ENCODE peak calls at places on chromosomes 12 and 14, in five cellular contexts. One of them, this sample, is unnamed.

GRCh38 chr12:104360988-104361707 is 57.6 kb downstream of the EID3 start:
- DNase-seq in activated CD4-positive, alpha-beta memory T cell treated with anti-CD3 and anti-CD28 coated beads, Interleukin-2, amount 10 ng/mL, durations not matched to agents 7 days and 5 days: no peak
- DNase-seq in A673: no peak
- DNase-seq in AG10803: no peak
- DNase-seq in iPS-NIHi11: peak; percentile 42
- DNase-seq in this sample: no peak

GRCh38 chr14:93729993-93730392 is 58.3 kb downstream of the PRIMA1 start:
- DNase-seq in A673: no peak
- DNase-seq in iPS-NIHi11: no peak
- DNase-seq in activated CD4-positive, alpha-beta memory T cell treated with anti-CD3 and anti-CD28 coated beads, Interleukin-2, amount 10 ng/mL, durations not matched to agents 7 days and 5 days: no peak
- DNase-seq in AG10803: no peak
- DNase-seq in this sample: no peak

GRCh38 chr12:96220902-96221301 is 26.7 kb downstream of the ELK3 start:
- DNase-seq in A673: no peak
- DNase-seq in iPS-NIHi11: no peak
- DNase-seq in AG10803: peak; percentile 65
- DNase-seq in activated CD4-positive, alpha-beta memory T cell treated with anti-CD3 and anti-CD28 coated beads, Interleukin-2, amount 10 ng/mL, durations not matched to agents 7 days and 5 days: no peak
- DNase-seq in this sample: no peak

GRCh38 chr12:113208041-113208934 is 13.0 kb upstream of the TPCN1 start:
- DNase-seq in AG10803: peak; percentile 63
- DNase-seq in A673: no peak
- DNase-seq in iPS-NIHi11: no peak
- DNase-seq in activated CD4-positive, alpha-beta memory T cell treated with anti-CD3 and anti-CD28 coated beads, Interleukin-2, amount 10 ng/mL, durations not matched to agents 7 days and 5 days: peak; percentile 84
- DNase-seq in this sample: peak; percentile 71

GRCh38 chr14:23376477-23377200 is at the start of gene CMTM5:
- DNase-seq in activated CD4-positive, alpha-beta memory T cell treated with anti-CD3 and anti-CD28 coated beads, Interleukin-2, amount 10 ng/mL, durations not matched to agents 7 days and 5 days: no peak
- DNase-seq in iPS-NIHi11: peak; percentile 65
- DNase-seq in A673: peak; percentile 64
- DNase-seq in AG10803: no peak
- DNase-seq in this sample: no peak

GRCh38 chr12:10220398-10221077 is 7.9 kb downstream of the GABARAPL1 start:
- DNase-seq in AG10803: peak; percentile 73
- DNase-seq in activated CD4-positive, alpha-beta memory T cell treated with anti-CD3 and anti-CD28 coated beads, Interleukin-2, amount 10 ng/mL, durations not matched to agents 7 days and 5 days: no peak
- DNase-seq in iPS-NIHi11: no peak
- DNase-seq in A673: no peak
- DNase-seq in this sample: no peak

GRCh38 chr14:81246561-81247270 is 26.0 kb upstream of the GTF2A1 start:
- DNase-seq in A673: no peak
- DNase-seq in AG10803: peak; percentile 73
- DNase-seq in iPS-NIHi11: no peak
- DNase-seq in activated CD4-positive, alpha-beta memory T cell treated with anti-CD3 and anti-CD28 coated beads, Interleukin-2, amount 10 ng/mL, durations not matched to agents 7 days and 5 days: no peak
- DNase-seq in this sample: no peak

GRCh38 chr14:88983755-88984154 is 159.3 kb downstream of the TTC8 start:
- DNase-seq in A673: no peak
- DNase-seq in iPS-NIHi11: no peak
- DNase-seq in activated CD4-positive, alpha-beta memory T cell treated with anti-CD3 and anti-CD28 coated beads, Interleukin-2, amount 10 ng/mL, durations not matched to agents 7 days and 5 days: no peak
- DNase-seq in AG10803: peak; percentile 90
- DNase-seq in this sample: no peak

GRCh38 chr12:49910331-49911212 is 6.9 kb upstream of the FAIM2 start:
- DNase-seq in AG10803: no peak
- DNase-seq in iPS-NIHi11: no peak
- DNase-seq in A673: no peak
- DNase-seq in activated CD4-positive, alpha-beta memory T cell treated with anti-CD3 and anti-CD28 coated beads, Interleukin-2, amount 10 ng/mL, durations not matched to agents 7 days and 5 days: no peak
- DNase-seq in this sample: no peak

GRCh38 chr12:124952801-124953200 is 36.1 kb downstream of the DHX37 start:
- DNase-seq in iPS-NIHi11: no peak
- DNase-seq in A673: no peak
- DNase-seq in activated CD4-positive, alpha-beta memory T cell treated with anti-CD3 and anti-CD28 coated beads, Interleukin-2, amount 10 ng/mL, durations not matched to agents 7 days and 5 days: no peak
- DNase-seq in AG10803: no peak
- DNase-seq in this sample: no peak

GRCh38 chr12:916240-916639 is 33.3 kb downstream of the RAD52 start:
- DNase-seq in A673: no peak
- DNase-seq in AG10803: no peak
- DNase-seq in activated CD4-positive, alpha-beta memory T cell treated with anti-CD3 and anti-CD28 coated beads, Interleukin-2, amount 10 ng/mL, durations not matched to agents 7 days and 5 days: no peak
- DNase-seq in iPS-NIHi11: no peak
- DNase-seq in this sample: peak; percentile 13

GRCh38 chr14:32070282-32070681 is 6.8 kb upstream of the ARHGAP5 start:
- DNase-seq in iPS-NIHi11: no peak
- DNase-seq in A673: no peak
- DNase-seq in AG10803: no peak
- DNase-seq in activated CD4-positive, alpha-beta memory T cell treated with anti-CD3 and anti-CD28 coated beads, Interleukin-2, amount 10 ng/mL, durations not matched to agents 7 days and 5 days: no peak
- DNase-seq in this sample: no peak

GRCh38 chr14:88879016-88879415 is 54.6 kb downstream of the TTC8 start:
- DNase-seq in iPS-NIHi11: no peak
- DNase-seq in A673: no peak
- DNase-seq in activated CD4-positive, alpha-beta memory T cell treated with anti-CD3 and anti-CD28 coated beads, Interleukin-2, amount 10 ng/mL, durations not matched to agents 7 days and 5 days: no peak
- DNase-seq in AG10803: peak; percentile 66
- DNase-seq in this sample: no peak

GRCh38 chr12:51630256-51630880 is 39.3 kb downstream of the SCN8A start:
- DNase-seq in A673: no peak
- DNase-seq in AG10803: no peak
- DNase-seq in iPS-NIHi11: no peak
- DNase-seq in activated CD4-positive, alpha-beta memory T cell treated with anti-CD3 and anti-CD28 coated beads, Interleukin-2, amount 10 ng/mL, durations not matched to agents 7 days and 5 days: no peak
- DNase-seq in this sample: no peak

GRCh38 chr14:61435563-61436337 is 114.4 kb downstream of the PRKCH start:
- DNase-seq in activated CD4-positive, alpha-beta memory T cell treated with anti-CD3 and anti-CD28 coated beads, Interleukin-2, amount 10 ng/mL, durations not matched to agents 7 days and 5 days: no peak
- DNase-seq in AG10803: no peak
- DNase-seq in iPS-NIHi11: no peak
- DNase-seq in A673: no peak
- DNase-seq in this sample: no peak

GRCh38 chr12:108374596-108375320 is 35.6 kb upstream of the CMKLR1 start:
- DNase-seq in activated CD4-positive, alpha-beta memory T cell treated with anti-CD3 and anti-CD28 coated beads, Interleukin-2, amount 10 ng/mL, durations not matched to agents 7 days and 5 days: no peak
- DNase-seq in iPS-NIHi11: no peak
- DNase-seq in A673: no peak
- DNase-seq in AG10803: no peak
- DNase-seq in this sample: no peak

GRCh38 chr14:95442016-95442632 is 74.3 kb downstream of the SYNE3 start:
- DNase-seq in AG10803: no peak
- DNase-seq in activated CD4-positive, alpha-beta memory T cell treated with anti-CD3 and anti-CD28 coated beads, Interleukin-2, amount 10 ng/mL, durations not matched to agents 7 days and 5 days: no peak
- DNase-seq in A673: no peak
- DNase-seq in iPS-NIHi11: no peak
- DNase-seq in this sample: no peak

GRCh38 chr14:69990319-69990718 is 111.1 kb downstream of the SMOC1 start:
- DNase-seq in A673: no peak
- DNase-seq in iPS-NIHi11: no peak
- DNase-seq in activated CD4-positive, alpha-beta memory T cell treated with anti-CD3 and anti-CD28 coated beads, Interleukin-2, amount 10 ng/mL, durations not matched to agents 7 days and 5 days: no peak
- DNase-seq in AG10803: no peak
- DNase-seq in this sample: no peak

GRCh38 chr14:99554184-99554583 is 49.8 kb downstream of the CCDC85C start:
- DNase-seq in A673: no peak
- DNase-seq in activated CD4-positive, alpha-beta memory T cell treated with anti-CD3 and anti-CD28 coated beads, Interleukin-2, amount 10 ng/mL, durations not matched to agents 7 days and 5 days: no peak
- DNase-seq in iPS-NIHi11: no peak
- DNase-seq in AG10803: no peak
- DNase-seq in this sample: no peak

GRCh38 chr14:100078997-100079561 is 13.9 kb downstream of the EVL start:
- DNase-seq in A673: peak; percentile 87
- DNase-seq in AG10803: peak; percentile 84
- DNase-seq in iPS-NIHi11: peak; percentile 38
- DNase-seq in activated CD4-positive, alpha-beta memory T cell treated with anti-CD3 and anti-CD28 coated beads, Interleukin-2, amount 10 ng/mL, durations not matched to agents 7 days and 5 days: peak; percentile 91
- DNase-seq in this sample: no peak

GRCh38 chr12:114863911-114864310 is 179.9 kb upstream of the TBX3 start:
- DNase-seq in A673: no peak
- DNase-seq in activated CD4-positive, alpha-beta memory T cell treated with anti-CD3 and anti-CD28 coated beads, Interleukin-2, amount 10 ng/mL, durations not matched to agents 7 days and 5 days: no peak
- DNase-seq in AG10803: no peak
- DNase-seq in iPS-NIHi11: no peak
- DNase-seq in this sample: no peak

GRCh38 chr12:43762596-43762995 is 3.8 kb downstream of the IRAK4 start:
- DNase-seq in iPS-NIHi11: peak; percentile 35
- DNase-seq in A673: no peak
- DNase-seq in activated CD4-positive, alpha-beta memory T cell treated with anti-CD3 and anti-CD28 coated beads, Interleukin-2, amount 10 ng/mL, durations not matched to agents 7 days and 5 days: no peak
- DNase-seq in AG10803: no peak
- DNase-seq in this sample: no peak

GRCh38 chr14:77763316-77763715 is 2.4 kb upstream of the SNW1 start:
- DNase-seq in A673: no peak
- DNase-seq in AG10803: no peak
- DNase-seq in activated CD4-positive, alpha-beta memory T cell treated with anti-CD3 and anti-CD28 coated beads, Interleukin-2, amount 10 ng/mL, durations not matched to agents 7 days and 5 days: no peak
- DNase-seq in iPS-NIHi11: peak; percentile 10
- DNase-seq in this sample: no peak

GRCh38 chr12:57118711-57119271 is 7.6 kb upstream of the STAT6 start:
- DNase-seq in iPS-NIHi11: no peak
- DNase-seq in A673: no peak
- DNase-seq in activated CD4-positive, alpha-beta memory T cell treated with anti-CD3 and anti-CD28 coated beads, Interleukin-2, amount 10 ng/mL, durations not matched to agents 7 days and 5 days: no peak
- DNase-seq in AG10803: no peak
- DNase-seq in this sample: no peak

GRCh38 chr14:100736269-100737180 is 9.8 kb downstream of the DLK1 start:
- DNase-seq in activated CD4-positive, alpha-beta memory T cell treated with anti-CD3 and anti-CD28 coated beads, Interleukin-2, amount 10 ng/mL, durations not matched to agents 7 days and 5 days: no peak
- DNase-seq in iPS-NIHi11: peak; percentile 72
- DNase-seq in AG10803: no peak
- DNase-seq in A673: no peak
- DNase-seq in this sample: no peak

GRCh38 chr12:6267007-6267721 is 43.3 kb upstream of the PLEKHG6 start:
- DNase-seq in activated CD4-positive, alpha-beta memory T cell treated with anti-CD3 and anti-CD28 coated beads, Interleukin-2, amount 10 ng/mL, durations not matched to agents 7 days and 5 days: no peak
- DNase-seq in AG10803: peak; percentile 30
- DNase-seq in iPS-NIHi11: no peak
- DNase-seq in A673: no peak
- DNase-seq in this sample: no peak

GRCh38 chr12:113884392-113884791 is 81.7 kb downstream of the RBM19 start:
- DNase-seq in AG10803: no peak
- DNase-seq in A673: no peak
- DNase-seq in activated CD4-positive, alpha-beta memory T cell treated with anti-CD3 and anti-CD28 coated beads, Interleukin-2, amount 10 ng/mL, durations not matched to agents 7 days and 5 days: no peak
- DNase-seq in iPS-NIHi11: no peak
- DNase-seq in this sample: no peak

GRCh38 chr14:61466249-61466904 is 145.0 kb downstream of the PRKCH start:
- DNase-seq in A673: no peak
- DNase-seq in iPS-NIHi11: peak; percentile 68
- DNase-seq in activated CD4-positive, alpha-beta memory T cell treated with anti-CD3 and anti-CD28 coated beads, Interleukin-2, amount 10 ng/mL, durations not matched to agents 7 days and 5 days: no peak
- DNase-seq in AG10803: peak; percentile 96
- DNase-seq in this sample: no peak

GRCh38 chr12:56723889-56724659 is 1.0 kb downstream of the NACA start:
- DNase-seq in iPS-NIHi11: no peak
- DNase-seq in activated CD4-positive, alpha-beta memory T cell treated with anti-CD3 and anti-CD28 coated beads, Interleukin-2, amount 10 ng/mL, durations not matched to agents 7 days and 5 days: no peak
- DNase-seq in A673: peak; percentile 53
- DNase-seq in AG10803: peak; percentile 87
- DNase-seq in this sample: no peak

GRCh38 chr12:49903700-49904423 is at the start of gene FAIM2:
- DNase-seq in A673: peak; percentile 40
- DNase-seq in iPS-NIHi11: peak; percentile 64
- DNase-seq in activated CD4-positive, alpha-beta memory T cell treated with anti-CD3 and anti-CD28 coated beads, Interleukin-2, amount 10 ng/mL, durations not matched to agents 7 days and 5 days: peak; percentile 65
- DNase-seq in AG10803: peak; percentile 73
- DNase-seq in this sample: peak; percentile 35

GRCh38 chr12:46472893-46473633 is 100.5 kb upstream of the SLC38A2 start:
- DNase-seq in activated CD4-positive, alpha-beta memory T cell treated with anti-CD3 and anti-CD28 coated beads, Interleukin-2, amount 10 ng/mL, durations not matched to agents 7 days and 5 days: no peak
- DNase-seq in AG10803: peak; percentile 29
- DNase-seq in iPS-NIHi11: no peak
- DNase-seq in A673: peak; percentile 83
- DNase-seq in this sample: no peak

GRCh38 chr12:119802472-119802871 is 74.6 kb downstream of the CIT start:
- DNase-seq in AG10803: peak; percentile 86
- DNase-seq in activated CD4-positive, alpha-beta memory T cell treated with anti-CD3 and anti-CD28 coated beads, Interleukin-2, amount 10 ng/mL, durations not matched to agents 7 days and 5 days: no peak
- DNase-seq in A673: no peak
- DNase-seq in iPS-NIHi11: no peak
- DNase-seq in this sample: no peak

GRCh38 chr12:124535066-124535740 is 32.2 kb downstream of the NCOR2 start:
- DNase-seq in activated CD4-positive, alpha-beta memory T cell treated with anti-CD3 and anti-CD28 coated beads, Interleukin-2, amount 10 ng/mL, durations not matched to agents 7 days and 5 days: no peak
- DNase-seq in iPS-NIHi11: no peak
- DNase-seq in A673: no peak
- DNase-seq in AG10803: no peak
- DNase-seq in this sample: no peak

GRCh38 chr12:2613674-2614073 is 181.1 kb upstream of the FKBP4 start:
- DNase-seq in activated CD4-positive, alpha-beta memory T cell treated with anti-CD3 and anti-CD28 coated beads, Interleukin-2, amount 10 ng/mL, durations not matched to agents 7 days and 5 days: peak; percentile 32
- DNase-seq in A673: peak; percentile 66
- DNase-seq in iPS-NIHi11: no peak
- DNase-seq in AG10803: peak; percentile 95
- DNase-seq in this sample: no peak

GRCh38 chr14:23517650-23518329 is 33.8 kb downstream of the ZFHX2 start:
- DNase-seq in activated CD4-positive, alpha-beta memory T cell treated with anti-CD3 and anti-CD28 coated beads, Interleukin-2, amount 10 ng/mL, durations not matched to agents 7 days and 5 days: no peak
- DNase-seq in iPS-NIHi11: no peak
- DNase-seq in AG10803: no peak
- DNase-seq in A673: no peak
- DNase-seq in this sample: no peak

GRCh38 chr12:130051900-130052299 is 110.4 kb upstream of the FZD10 start:
- DNase-seq in iPS-NIHi11: no peak
- DNase-seq in A673: no peak
- DNase-seq in activated CD4-positive, alpha-beta memory T cell treated with anti-CD3 and anti-CD28 coated beads, Interleukin-2, amount 10 ng/mL, durations not matched to agents 7 days and 5 days: no peak
- DNase-seq in AG10803: no peak
- DNase-seq in this sample: no peak

GRCh38 chr14:68741839-68742470 is 50.9 kb downstream of the ZFP36L1 start:
- DNase-seq in AG10803: no peak
- DNase-seq in activated CD4-positive, alpha-beta memory T cell treated with anti-CD3 and anti-CD28 coated beads, Interleukin-2, amount 10 ng/mL, durations not matched to agents 7 days and 5 days: no peak
- DNase-seq in iPS-NIHi11: no peak
- DNase-seq in A673: no peak
- DNase-seq in this sample: peak; percentile 76

GRCh38 chr14:77140937-77141591 is 527 bp downstream of the ZDHHC22 start:
- DNase-seq in AG10803: no peak
- DNase-seq in activated CD4-positive, alpha-beta memory T cell treated with anti-CD3 and anti-CD28 coated beads, Interleukin-2, amount 10 ng/mL, durations not matched to agents 7 days and 5 days: no peak
- DNase-seq in iPS-NIHi11: peak; percentile 90
- DNase-seq in A673: peak; percentile 54
- DNase-seq in this sample: peak; percentile 60

GRCh38 chr14:56125772-56126411 is 7.7 kb downstream of the PELI2 start:
- DNase-seq in AG10803: no peak
- DNase-seq in A673: no peak
- DNase-seq in iPS-NIHi11: no peak
- DNase-seq in activated CD4-positive, alpha-beta memory T cell treated with anti-CD3 and anti-CD28 coated beads, Interleukin-2, amount 10 ng/mL, durations not matched to agents 7 days and 5 days: no peak
- DNase-seq in this sample: no peak